ENCODE peak calls at places on chromosomes 11 and 22, in six cellular contexts. K, T, E, M, H and S are unnamed samples.
A peak's percentile ranks its signal among the peaks of the same experiment; 100 is the strongest.

GRCh38 chr11:8271106-8271886 is 7.6 kb upstream of the LMO1 start:
- DNase-seq in K (no peak), T (peak; percentile 21), E (peak; percentile 1), M (no peak), H (no peak), S (no peak)

GRCh38 chr22:42711895-42712837 is 8.5 kb downstream of the A4GALT start:
- DNase-seq in K (no peak), T (no peak), E (peak; percentile 52), M (no peak), H (no peak), S (no peak)

GRCh38 chr11:42957831-42958230 is 354.0 kb upstream of the API5 start:
- DNase-seq in K (no peak), T (no peak), E (no peak), M (no peak), H (no peak), S (no peak)

GRCh38 chr22:43411040-43411919 is 534 bp upstream of the MPPED1 start:
- DNase-seq in K (no peak), T (no peak), E (no peak), M (no peak), H (no peak), S (no peak)

GRCh38 chr11:119427279-119427678 is 4.3 kb upstream of the THY1 start:
- DNase-seq in K (no peak), T (no peak), E (no peak), M (no peak), H (no peak), S (no peak)

GRCh38 chr22:25942989-25943411 is 201.0 kb downstream of the MYO18B start:
- DNase-seq in K (no peak), T (no peak), E (peak; percentile 76), M (no peak), H (peak; percentile 73), S (no peak)

GRCh38 chr11:68870470-68870869 is 28.8 kb upstream of the CPT1A start:
- DNase-seq in K (no peak), T (peak; percentile 40), E (no peak), M (no peak), H (peak; percentile 53), S (no peak)

GRCh38 chr11:95230054-95231034 is 658 bp downstream of the SESN3 start:
- DNase-seq in K (peak; percentile 81), T (no peak), E (no peak), M (peak; percentile 60), H (peak; percentile 5), S (no peak)

GRCh38 chr11:130760515-130761125 is 155.7 kb downstream of the SNX19 start:
- DNase-seq in K (no peak), T (no peak), E (no peak), M (no peak), H (no peak), S (no peak)

GRCh38 chr22:33785283-33785991 is 134.8 kb downstream of the LARGE1 start:
- DNase-seq in K (no peak), T (no peak), E (no peak), M (no peak), H (peak; percentile 60), S (no peak)

DNA sequence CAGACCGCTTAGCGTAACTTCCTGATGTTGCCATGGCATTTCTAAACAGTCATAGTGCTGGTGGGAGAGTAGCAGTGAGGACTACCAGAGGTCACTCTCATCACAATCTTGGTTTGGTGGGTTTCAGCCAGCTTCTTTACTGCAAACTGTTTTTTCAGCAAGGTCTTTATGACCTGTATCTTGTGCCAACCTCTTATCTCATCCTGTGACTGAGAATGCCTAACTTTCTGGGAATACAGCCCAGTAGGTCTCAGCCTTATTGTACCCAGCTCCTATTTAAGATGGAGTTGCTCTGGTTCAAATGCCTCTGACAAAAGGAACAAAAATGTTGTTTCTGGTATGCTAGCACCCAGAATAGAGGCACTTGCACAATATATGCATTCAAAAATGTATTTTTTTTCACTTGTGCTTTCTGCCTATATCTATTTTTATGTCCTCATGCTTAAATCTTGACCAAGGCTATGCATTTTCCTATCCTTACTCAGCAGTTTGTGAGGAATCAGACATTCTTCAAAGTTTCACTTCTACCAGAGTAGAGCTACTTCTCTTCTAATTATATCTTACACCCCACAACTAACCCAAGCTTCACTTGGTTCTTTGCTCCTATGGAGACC is 16.0 kb upstream of the OR51M1 start:
- DNase-seq in K (peak; percentile 9), T (no peak), E (no peak), M (no peak), H (no peak), S (no peak)
- H3K4me1 ChIP-seq in K (no peaks in the 10 kb centered on the region), T (no peaks in the 10 kb centered on the region), E (no peaks in the 10 kb centered on the region), M (no peaks in the 10 kb centered on the region), H (peaks cover 60% of the 10 kb centered on the region), S (no peaks in the 10 kb centered on the region)

DNA sequence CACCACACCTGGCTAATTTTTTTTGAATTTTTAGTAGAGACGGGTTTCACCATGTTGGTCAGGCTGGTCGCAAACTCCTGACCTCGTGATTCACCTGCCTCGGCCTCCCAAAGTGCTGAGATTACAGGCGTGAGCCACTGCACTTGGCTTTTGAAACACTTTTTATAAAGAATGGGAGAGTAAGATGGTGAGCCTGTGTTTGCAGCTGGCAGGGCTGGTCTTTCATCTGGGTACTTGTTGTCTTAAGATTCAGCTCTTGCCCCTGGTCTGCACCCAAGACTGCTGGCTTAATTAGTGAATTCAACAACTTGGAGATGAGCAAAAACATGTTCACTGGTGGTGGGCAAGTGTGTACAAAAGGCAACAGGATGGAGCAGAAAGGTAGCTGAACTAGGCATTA is 4.0 kb downstream of the TSPAN18 start:
- DNase-seq in K (no peak), T (no peak), E (no peak), M (no peak), H (no peak), S (no peak)
- H3K27me3 ChIP-seq in K (no peaks in the 10 kb centered on the region), T (peaks cover 10% of the 10 kb centered on the region), E (peaks cover 13% of the 10 kb centered on the region), M (no peaks in the 10 kb centered on the region), H (peaks cover 45% of the 10 kb centered on the region), S (no peaks in the 10 kb centered on the region)

DNA sequence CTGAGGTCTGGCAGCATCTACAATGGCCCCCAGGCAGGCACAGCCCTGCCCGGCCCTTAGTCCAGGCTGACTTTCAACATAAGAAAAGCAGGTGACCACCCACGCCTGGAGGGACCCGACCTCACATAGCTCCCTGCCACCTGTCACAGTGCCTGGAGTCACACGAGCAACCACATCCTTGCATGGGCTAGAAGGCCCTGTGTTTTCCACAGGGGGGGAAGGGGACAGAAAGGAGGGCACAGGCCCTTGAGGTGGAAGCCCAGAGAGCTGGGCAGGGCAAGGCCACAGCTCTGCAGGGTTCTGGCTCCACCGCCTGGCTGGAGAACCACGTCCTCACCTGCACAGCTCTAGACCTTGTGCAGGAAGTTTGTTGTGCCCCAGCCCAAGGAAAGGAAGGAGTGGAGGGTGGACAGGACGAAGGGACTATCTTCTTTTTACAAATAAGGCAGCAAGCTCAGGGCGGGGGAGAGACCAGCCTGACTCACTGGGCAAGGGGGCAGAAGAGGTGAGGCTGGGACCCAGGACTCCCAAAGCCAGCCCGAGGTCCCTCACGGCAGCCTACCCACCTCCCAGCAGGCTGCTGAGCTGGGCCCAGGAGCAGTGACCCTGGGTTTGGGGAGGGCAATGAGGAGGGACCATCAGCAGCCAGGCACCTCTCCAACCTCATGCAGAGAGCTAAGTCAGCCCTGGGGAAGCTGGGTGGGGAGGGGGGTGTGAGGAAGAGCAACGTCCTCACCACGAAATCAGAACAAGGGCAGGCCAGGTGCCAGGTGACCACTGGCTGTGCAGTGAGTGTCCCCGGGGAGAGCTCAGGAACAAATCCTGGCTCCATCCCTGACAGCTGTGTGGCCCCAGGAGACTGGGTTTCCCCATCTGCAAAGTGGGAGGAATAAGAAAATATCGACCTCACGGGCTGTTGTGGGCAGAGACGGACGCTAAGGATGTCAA is 4.3 kb downstream of the C1QTNF6 start:
- DNase-seq in K (no peak), T (peak; percentile 57), E (no peak), M (peak; percentile 46), H (no peak), S (no peak)
- H3K4me1 ChIP-seq in K (no peaks in the 10 kb centered on the region), T (peaks cover 40% of the 10 kb centered on the region), E (peaks cover 28% of the 10 kb centered on the region), M (peaks cover 5% of the 10 kb centered on the region), H (peaks cover 24% of the 10 kb centered on the region), S (peaks cover 18% of the 10 kb centered on the region)

DNA sequence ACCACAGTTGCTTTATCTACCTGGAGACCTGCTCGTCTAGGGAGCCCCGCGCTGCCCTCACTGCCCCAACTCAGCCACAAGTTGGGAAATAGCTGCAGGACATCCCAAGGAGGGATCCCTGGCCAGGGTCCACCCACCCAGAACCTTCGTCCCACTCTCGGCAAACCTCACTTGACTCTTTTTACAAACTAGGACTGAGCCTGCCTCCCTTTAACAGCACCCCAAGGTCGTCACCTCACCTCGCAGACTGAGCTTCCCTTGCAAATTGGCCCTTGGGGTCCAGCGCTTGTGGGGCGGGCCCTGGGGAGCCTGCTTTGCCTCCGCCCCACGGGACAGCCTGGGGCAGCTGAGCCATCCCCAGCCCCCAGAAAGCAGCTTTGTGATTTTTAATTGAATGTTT is 1505.8 kb downstream of the TBC1D22A start:
- DNase-seq in K (peak; percentile 55), T (no peak), E (no peak), M (no peak), H (no peak), S (no peak)
- H3K27me3 ChIP-seq in K (peaks cover 2% of the 10 kb centered on the region), T (peaks cover 12% of the 10 kb centered on the region), E (peaks cover 3% of the 10 kb centered on the region), M (no peaks in the 10 kb centered on the region), H (peaks cover 6% of the 10 kb centered on the region), S (no peaks in the 10 kb centered on the region)